ENCODE peak calls at places on chromosomes 2 and 18, in six cellular contexts. I, K, M, G, C and O are unnamed samples.

GRCh38 chr2:206149330-206149729 is 9.9 kb downstream of the NDUFS1 start:
- DNase-seq in C (no peak), M (no peak), I (no peak), K (no peak), G (no peak), O (no peak)

GRCh38 chr2:161005170-161005569 is 155.1 kb upstream of the TANK start:
- DNase-seq in K (no peak), C (no peak), G (no peak), I (no peak), M (no peak), O (no peak)

GRCh38 chr2:208000701-208001395 is 24.5 kb downstream of the PLEKHM3 start:
- DNase-seq in M (no peak), I (no peak), G (no peak), C (no peak), K (no peak), O (no peak)

GRCh38 chr2:147174824-147175254 is 670.0 kb upstream of the ACVR2A start:
- DNase-seq in C (no peak), K (no peak), M (no peak), I (no peak), G (no peak), O (no peak)

GRCh38 chr2:98917031-98917459 is 19.0 kb downstream of the CRACDL start:
- DNase-seq in G (no peak), M (no peak), I (no peak), K (no peak), C (no peak), O (no peak)

GRCh38 chr2:175855794-175856453 is 146.1 kb downstream of the LNPK start:
- DNase-seq in I (peak; percentile 67), C (no peak), K (no peak), M (no peak), G (no peak), O (no peak)

GRCh38 chr2:11681722-11682589 is 12.0 kb upstream of the NTSR2 start:
- DNase-seq in K (peak; percentile 64), I (peak; percentile 54), M (peak; percentile 84), G (peak; percentile 49), C (peak; percentile 50), O (no peak)

GRCh38 chr2:67311536-67311935 is 85.6 kb upstream of the ETAA1 start:
- DNase-seq in C (no peak), K (no peak), I (no peak), M (no peak), G (no peak), O (no peak)

GRCh38 chr2:64485961-64486360 is 32.0 kb downstream of the LGALSL start:
- DNase-seq in C (peak; percentile 66), I (no peak), M (no peak), G (no peak), K (no peak), O (no peak)

GRCh38 chr18:29007986-29008654 is 831.2 kb upstream of the CDH2 start:
- DNase-seq in M (no peak), G (no peak), K (no peak), I (no peak), C (no peak), O (no peak)

GRCh38 chr2:25371253-25372241 is 29.8 kb upstream of the DNMT3A start:
- DNase-seq in M (peak; percentile 55), G (no peak), K (peak; percentile 13), C (no peak), I (no peak), O (peak; percentile 31)